ENCODE peak calls at places on chromosome 1, in nine cellular contexts. One of them, this sample, is unnamed.

GRCh38 chr1:172486805-172487454 is 43.1 kb upstream of the PIGC start:
- DNase-seq in HFF-Myc: no peak
- DNase-seq in EL: no peak
- DNase-seq in fibroblast of lung: no peak
- DNase-seq in epithelial cell of esophagus: no peak
- DNase-seq in kidney epithelial cell: no peak
- DNase-seq in AG10803: no peak
- DNase-seq in astrocyte: no peak
- DNase-seq in CD8-positive, alpha-beta T cell: no peak
- DNase-seq in this sample: peak

GRCh38 chr1:94306521-94306920 is 69.1 kb upstream of the ARHGAP29 start:
- DNase-seq in HFF-Myc: no peak
- DNase-seq in EL: no peak
- DNase-seq in fibroblast of lung: no peak
- DNase-seq in epithelial cell of esophagus: no peak
- DNase-seq in kidney epithelial cell: no peak
- DNase-seq in AG10803: no peak
- DNase-seq in astrocyte: no peak
- DNase-seq in CD8-positive, alpha-beta T cell: no peak
- DNase-seq in this sample: no peak

GRCh38 chr1:11501491-11501897 is 22.5 kb downstream of the DISP3 start:
- DNase-seq in HFF-Myc: no peak
- DNase-seq in EL: no peak
- DNase-seq in fibroblast of lung: no peak
- DNase-seq in epithelial cell of esophagus: no peak
- DNase-seq in kidney epithelial cell: no peak
- DNase-seq in AG10803: no peak
- DNase-seq in astrocyte: no peak
- DNase-seq in CD8-positive, alpha-beta T cell: no peak
- DNase-seq in this sample: no peak

GRCh38 chr1:152185544-152186391 is 26.7 kb upstream of the RPTN start:
- DNase-seq in HFF-Myc: peak
- DNase-seq in EL: peak
- DNase-seq in fibroblast of lung: peak
- DNase-seq in epithelial cell of esophagus: peak
- DNase-seq in kidney epithelial cell: no peak
- DNase-seq in AG10803: peak
- DNase-seq in astrocyte: peak
- DNase-seq in CD8-positive, alpha-beta T cell: peak
- DNase-seq in this sample: peak

GRCh38 chr1:194447635-194448034 is 1261.2 kb upstream of the B3GALT2 start:
- DNase-seq in HFF-Myc: peak
- DNase-seq in EL: peak
- DNase-seq in fibroblast of lung: peak
- DNase-seq in epithelial cell of esophagus: peak
- DNase-seq in kidney epithelial cell: peak
- DNase-seq in AG10803: no peak
- DNase-seq in astrocyte: peak
- DNase-seq in CD8-positive, alpha-beta T cell: no peak
- DNase-seq in this sample: no peak

GRCh38 chr1:184567648-184568047 is 180.8 kb downstream of the C1orf21 start:
- DNase-seq in HFF-Myc: no peak
- DNase-seq in EL: peak
- DNase-seq in fibroblast of lung: no peak
- DNase-seq in epithelial cell of esophagus: no peak
- DNase-seq in kidney epithelial cell: peak
- DNase-seq in AG10803: peak
- DNase-seq in astrocyte: peak
- DNase-seq in CD8-positive, alpha-beta T cell: no peak
- DNase-seq in this sample: peak

GRCh38 chr1:35691080-35691479 is 27.6 kb downstream of the C1orf216 start:
- DNase-seq in HFF-Myc: no peak
- DNase-seq in EL: no peak
- DNase-seq in fibroblast of lung: no peak
- DNase-seq in epithelial cell of esophagus: no peak
- DNase-seq in kidney epithelial cell: no peak
- DNase-seq in AG10803: no peak
- DNase-seq in astrocyte: no peak
- DNase-seq in CD8-positive, alpha-beta T cell: no peak
- DNase-seq in this sample: no peak

GRCh38 chr1:45535988-45536766 is 14.4 kb upstream of the AKR1A1 start:
- DNase-seq in HFF-Myc: no peak
- DNase-seq in EL: no peak
- DNase-seq in fibroblast of lung: no peak
- DNase-seq in epithelial cell of esophagus: no peak
- DNase-seq in kidney epithelial cell: no peak
- DNase-seq in AG10803: no peak
- DNase-seq in astrocyte: no peak
- DNase-seq in CD8-positive, alpha-beta T cell: no peak
- DNase-seq in this sample: no peak

GRCh38 chr1:84742653-84743052 is 52.4 kb upstream of the SSX2IP start:
- DNase-seq in HFF-Myc: no peak
- DNase-seq in EL: peak
- DNase-seq in fibroblast of lung: no peak
- DNase-seq in epithelial cell of esophagus: no peak
- DNase-seq in kidney epithelial cell: no peak
- DNase-seq in AG10803: no peak
- DNase-seq in astrocyte: peak
- DNase-seq in CD8-positive, alpha-beta T cell: no peak
- DNase-seq in this sample: no peak

GRCh38 chr1:220335668-220336067 is 63.4 kb upstream of the RAB3GAP2 start:
- DNase-seq in HFF-Myc: no peak
- DNase-seq in EL: no peak
- DNase-seq in fibroblast of lung: no peak
- DNase-seq in epithelial cell of esophagus: peak
- DNase-seq in kidney epithelial cell: no peak
- DNase-seq in AG10803: no peak
- DNase-seq in astrocyte: peak
- DNase-seq in CD8-positive, alpha-beta T cell: no peak
- DNase-seq in this sample: no peak

GRCh38 chr1:35442737-35443136 is 114.5 kb downstream of the KIAA0319L start:
- DNase-seq in HFF-Myc: no peak
- DNase-seq in EL: no peak
- DNase-seq in fibroblast of lung: no peak
- DNase-seq in epithelial cell of esophagus: peak
- DNase-seq in kidney epithelial cell: no peak
- DNase-seq in AG10803: no peak
- DNase-seq in astrocyte: no peak
- DNase-seq in CD8-positive, alpha-beta T cell: no peak
- DNase-seq in this sample: no peak

GRCh38 chr1:214637722-214638473 is 34.9 kb downstream of the CENPF start:
- DNase-seq in HFF-Myc: no peak
- DNase-seq in EL: peak
- DNase-seq in fibroblast of lung: peak
- DNase-seq in epithelial cell of esophagus: peak
- DNase-seq in kidney epithelial cell: no peak
- DNase-seq in AG10803: peak
- DNase-seq in astrocyte: peak
- DNase-seq in CD8-positive, alpha-beta T cell: no peak
- DNase-seq in this sample: peak

GRCh38 chr1:86822463-86822862 is 91.5 kb downstream of the SELENOF start:
- DNase-seq in HFF-Myc: no peak
- DNase-seq in EL: no peak
- DNase-seq in fibroblast of lung: no peak
- DNase-seq in epithelial cell of esophagus: no peak
- DNase-seq in kidney epithelial cell: no peak
- DNase-seq in AG10803: no peak
- DNase-seq in astrocyte: no peak
- DNase-seq in CD8-positive, alpha-beta T cell: no peak
- DNase-seq in this sample: no peak

GRCh38 chr1:27773732-27774445 is 870 bp downstream of the STX12 start:
- DNase-seq in HFF-Myc: no peak
- DNase-seq in EL: peak
- DNase-seq in fibroblast of lung: peak
- DNase-seq in epithelial cell of esophagus: peak
- DNase-seq in kidney epithelial cell: no peak
- DNase-seq in AG10803: peak
- DNase-seq in astrocyte: peak
- DNase-seq in CD8-positive, alpha-beta T cell: no peak
- DNase-seq in this sample: peak

GRCh38 chr1:17874665-17875064 is 119.5 kb downstream of the ACTL8 start:
- DNase-seq in HFF-Myc: no peak
- DNase-seq in EL: peak
- DNase-seq in fibroblast of lung: peak
- DNase-seq in epithelial cell of esophagus: no peak
- DNase-seq in kidney epithelial cell: no peak
- DNase-seq in AG10803: peak
- DNase-seq in astrocyte: peak
- DNase-seq in CD8-positive, alpha-beta T cell: no peak
- DNase-seq in this sample: peak

GRCh38 chr1:59199734-59200376 is 97.0 kb upstream of the FGGY start:
- DNase-seq in HFF-Myc: no peak
- DNase-seq in EL: no peak
- DNase-seq in fibroblast of lung: no peak
- DNase-seq in epithelial cell of esophagus: peak
- DNase-seq in kidney epithelial cell: no peak
- DNase-seq in AG10803: no peak
- DNase-seq in astrocyte: no peak
- DNase-seq in CD8-positive, alpha-beta T cell: no peak
- DNase-seq in this sample: no peak